ENCODE peak calls at places on chromosomes 6 and 20, in eight cellular contexts. One of them, this sample, is unnamed.

GRCh38 chr20:46139908-46140482 is 21.9 kb downstream of the CD40 start:
- DNase-seq in amniotic epithelial cell: no peak
- DNase-seq in SJSA1: no peak
- DNase-seq in activated effector memory CD4-positive, alpha-beta T cell treated with anti-CD3 and anti-CD28 coated beads, Interleukin-2, amount 50 U/mL, for 16 hours: no peak
- DNase-seq in NCI-H2029: peak
- DNase-seq in HT1080: no peak
- DNase-seq in mesendoderm: no peak
- DNase-seq in ACHN: no peak
- DNase-seq in this sample: no peak

GRCh38 chr6:21987501-21987957 is 309.3 kb downstream of the PRL start:
- DNase-seq in NCI-H2029: peak
- DNase-seq in ACHN: peak
- DNase-seq in mesendoderm: peak
- DNase-seq in SJSA1: peak
- DNase-seq in activated effector memory CD4-positive, alpha-beta T cell treated with anti-CD3 and anti-CD28 coated beads, Interleukin-2, amount 50 U/mL, for 16 hours: no peak
- DNase-seq in HT1080: peak
- DNase-seq in amniotic epithelial cell: peak
- DNase-seq in this sample: peak

GRCh38 chr6:19663479-19663878 is 173.7 kb upstream of the ID4 start:
- DNase-seq in HT1080: no peak
- DNase-seq in ACHN: no peak
- DNase-seq in activated effector memory CD4-positive, alpha-beta T cell treated with anti-CD3 and anti-CD28 coated beads, Interleukin-2, amount 50 U/mL, for 16 hours: no peak
- DNase-seq in amniotic epithelial cell: no peak
- DNase-seq in NCI-H2029: no peak
- DNase-seq in SJSA1: no peak
- DNase-seq in mesendoderm: no peak
- DNase-seq in this sample: no peak

GRCh38 chr20:56778765-56779195 is 149.7 kb downstream of the TFAP2C start:
- DNase-seq in SJSA1: peak
- DNase-seq in amniotic epithelial cell: peak
- DNase-seq in ACHN: no peak
- DNase-seq in HT1080: no peak
- DNase-seq in NCI-H2029: no peak
- DNase-seq in activated effector memory CD4-positive, alpha-beta T cell treated with anti-CD3 and anti-CD28 coated beads, Interleukin-2, amount 50 U/mL, for 16 hours: no peak
- DNase-seq in mesendoderm: peak
- DNase-seq in this sample: no peak

GRCh38 chr6:146917979-146918378 is 286.2 kb upstream of the STXBP5 start:
- DNase-seq in activated effector memory CD4-positive, alpha-beta T cell treated with anti-CD3 and anti-CD28 coated beads, Interleukin-2, amount 50 U/mL, for 16 hours: no peak
- DNase-seq in ACHN: no peak
- DNase-seq in NCI-H2029: no peak
- DNase-seq in amniotic epithelial cell: no peak
- DNase-seq in mesendoderm: no peak
- DNase-seq in HT1080: no peak
- DNase-seq in SJSA1: no peak
- DNase-seq in this sample: no peak

GRCh38 chr20:5471368-5471767 is 154.6 kb upstream of the PROKR2 start:
- DNase-seq in mesendoderm: no peak
- DNase-seq in HT1080: no peak
- DNase-seq in ACHN: no peak
- DNase-seq in activated effector memory CD4-positive, alpha-beta T cell treated with anti-CD3 and anti-CD28 coated beads, Interleukin-2, amount 50 U/mL, for 16 hours: no peak
- DNase-seq in SJSA1: no peak
- DNase-seq in amniotic epithelial cell: no peak
- DNase-seq in NCI-H2029: no peak
- DNase-seq in this sample: no peak

GRCh38 chr6:113172531-113172966 is 684.6 kb upstream of the MARCKS start:
- DNase-seq in mesendoderm: no peak
- DNase-seq in activated effector memory CD4-positive, alpha-beta T cell treated with anti-CD3 and anti-CD28 coated beads, Interleukin-2, amount 50 U/mL, for 16 hours: no peak
- DNase-seq in HT1080: no peak
- DNase-seq in SJSA1: no peak
- DNase-seq in ACHN: no peak
- DNase-seq in NCI-H2029: peak
- DNase-seq in amniotic epithelial cell: peak
- DNase-seq in this sample: no peak

GRCh38 chr6:143176090-143177021 is 115.7 kb downstream of the AIG1 start:
- DNase-seq in activated effector memory CD4-positive, alpha-beta T cell treated with anti-CD3 and anti-CD28 coated beads, Interleukin-2, amount 50 U/mL, for 16 hours: no peak
- DNase-seq in mesendoderm: peak
- DNase-seq in amniotic epithelial cell: peak
- DNase-seq in SJSA1: peak
- DNase-seq in ACHN: no peak
- DNase-seq in NCI-H2029: no peak
- DNase-seq in HT1080: peak
- DNase-seq in this sample: peak

GRCh38 chr6:157531169-157531985 is 150.4 kb downstream of the ZDHHC14 start:
- DNase-seq in ACHN: no peak
- DNase-seq in SJSA1: no peak
- DNase-seq in activated effector memory CD4-positive, alpha-beta T cell treated with anti-CD3 and anti-CD28 coated beads, Interleukin-2, amount 50 U/mL, for 16 hours: no peak
- DNase-seq in amniotic epithelial cell: no peak
- DNase-seq in HT1080: no peak
- DNase-seq in NCI-H2029: no peak
- DNase-seq in mesendoderm: peak
- DNase-seq in this sample: no peak

GRCh38 chr6:135534773-135535380 is 37.3 kb upstream of the AHI1 start:
- DNase-seq in SJSA1: no peak
- DNase-seq in HT1080: peak
- DNase-seq in amniotic epithelial cell: peak
- DNase-seq in NCI-H2029: no peak
- DNase-seq in mesendoderm: no peak
- DNase-seq in ACHN: peak
- DNase-seq in activated effector memory CD4-positive, alpha-beta T cell treated with anti-CD3 and anti-CD28 coated beads, Interleukin-2, amount 50 U/mL, for 16 hours: no peak
- DNase-seq in this sample: no peak

GRCh38 chr6:167962717-167963116 is 34.8 kb upstream of the KIF25 start:
- DNase-seq in activated effector memory CD4-positive, alpha-beta T cell treated with anti-CD3 and anti-CD28 coated beads, Interleukin-2, amount 50 U/mL, for 16 hours: no peak
- DNase-seq in ACHN: no peak
- DNase-seq in mesendoderm: no peak
- DNase-seq in HT1080: no peak
- DNase-seq in SJSA1: no peak
- DNase-seq in amniotic epithelial cell: no peak
- DNase-seq in NCI-H2029: no peak
- DNase-seq in this sample: no peak

GRCh38 chr20:23515250-23515939 is 24.5 kb downstream of the CST8 start:
- DNase-seq in mesendoderm: peak
- DNase-seq in amniotic epithelial cell: no peak
- DNase-seq in activated effector memory CD4-positive, alpha-beta T cell treated with anti-CD3 and anti-CD28 coated beads, Interleukin-2, amount 50 U/mL, for 16 hours: no peak
- DNase-seq in HT1080: no peak
- DNase-seq in SJSA1: no peak
- DNase-seq in ACHN: no peak
- DNase-seq in NCI-H2029: no peak
- DNase-seq in this sample: no peak

GRCh38 chr6:11653028-11653583 is 115.6 kb downstream of the TMEM170B start:
- DNase-seq in activated effector memory CD4-positive, alpha-beta T cell treated with anti-CD3 and anti-CD28 coated beads, Interleukin-2, amount 50 U/mL, for 16 hours: peak
- DNase-seq in mesendoderm: peak
- DNase-seq in HT1080: peak
- DNase-seq in SJSA1: peak
- DNase-seq in ACHN: peak
- DNase-seq in NCI-H2029: no peak
- DNase-seq in amniotic epithelial cell: peak
- DNase-seq in this sample: no peak

GRCh38 chr20:63413323-63413722 is 52.2 kb upstream of the CHRNA4 start:
- DNase-seq in ACHN: no peak
- DNase-seq in mesendoderm: no peak
- DNase-seq in HT1080: no peak
- DNase-seq in SJSA1: no peak
- DNase-seq in activated effector memory CD4-positive, alpha-beta T cell treated with anti-CD3 and anti-CD28 coated beads, Interleukin-2, amount 50 U/mL, for 16 hours: no peak
- DNase-seq in amniotic epithelial cell: no peak
- DNase-seq in NCI-H2029: no peak
- DNase-seq in this sample: no peak

GRCh38 chr6:42239333-42239732 is 21.7 kb upstream of the MRPS10 start:
- DNase-seq in NCI-H2029: no peak
- DNase-seq in mesendoderm: peak
- DNase-seq in HT1080: no peak
- DNase-seq in SJSA1: no peak
- DNase-seq in ACHN: no peak
- DNase-seq in amniotic epithelial cell: no peak
- DNase-seq in activated effector memory CD4-positive, alpha-beta T cell treated with anti-CD3 and anti-CD28 coated beads, Interleukin-2, amount 50 U/mL, for 16 hours: peak
- DNase-seq in this sample: no peak

GRCh38 chr20:8331740-8332412 is 199.8 kb downstream of the PLCB1 start:
- DNase-seq in amniotic epithelial cell: peak
- DNase-seq in HT1080: peak
- DNase-seq in mesendoderm: no peak
- DNase-seq in activated effector memory CD4-positive, alpha-beta T cell treated with anti-CD3 and anti-CD28 coated beads, Interleukin-2, amount 50 U/mL, for 16 hours: no peak
- DNase-seq in ACHN: peak
- DNase-seq in NCI-H2029: no peak
- DNase-seq in SJSA1: no peak
- DNase-seq in this sample: no peak

GRCh38 chr6:22271044-22271443 is 25.8 kb downstream of the PRL start:
- DNase-seq in mesendoderm: no peak
- DNase-seq in HT1080: no peak
- DNase-seq in NCI-H2029: no peak
- DNase-seq in SJSA1: no peak
- DNase-seq in ACHN: no peak
- DNase-seq in amniotic epithelial cell: no peak
- DNase-seq in activated effector memory CD4-positive, alpha-beta T cell treated with anti-CD3 and anti-CD28 coated beads, Interleukin-2, amount 50 U/mL, for 16 hours: no peak
- DNase-seq in this sample: no peak